ENCODE peak calls at places on chromosomes 4 and X, in six cellular contexts. I, X, G, R, U and M are unnamed samples.

GRCh38 chr4:54731552-54731951 is 73.8 kb downstream of the KIT start:
- DNase-seq in I (no peak), X (no peak), G (no peak), R (no peak), U (no peak), M (no peak)

GRCh38 chr4:10079951-10080873 is 36.4 kb downstream of the WDR1 start:
- DNase-seq in I (no peak), X (no peak), G (no peak), R (no peak), U (no peak), M (no peak)

GRCh38 chr4:68373513-68373912 is 23.6 kb upstream of the YTHDC1 start:
- DNase-seq in I (peak), X (no peak), G (peak), R (peak), U (peak), M (peak)

GRCh38 chr4:54877006-54877405 is 219.2 kb downstream of the KIT start:
- DNase-seq in I (peak), X (peak), G (no peak), R (no peak), U (no peak), M (no peak)

GRCh38 chr4:118957683-118958082 is 69.0 kb downstream of the SYNPO2 start:
- DNase-seq in I (no peak), X (no peak), G (no peak), R (no peak), U (no peak), M (no peak)

GRCh38 chrX:16754019-16754418 is 32.2 kb upstream of the TXLNG start:
- DNase-seq in I (no peak), X (no peak), G (no peak), R (no peak), U (no peak), M (no peak)

GRCh38 chrX:50680990-50681389 is 133.0 kb downstream of the SHROOM4 start:
- DNase-seq in I (no peak), X (no peak), G (no peak), R (no peak), U (peak), M (no peak)

GRCh38 chr4:134747108-134747805 is 545.7 kb upstream of the PABPC4L start:
- DNase-seq in I (no peak), X (peak), G (no peak), R (no peak), U (no peak), M (no peak)

GRCh38 chrX:110168585-110168984 is 149.3 kb downstream of the AMMECR1 start:
- DNase-seq in I (peak), X (no peak), G (no peak), R (no peak), U (no peak), M (no peak)

GRCh38 chr4:150056569-150056968 is 21.7 kb upstream of the DCLK2 start:
- DNase-seq in I (peak), X (peak), G (no peak), R (no peak), U (no peak), M (no peak)

GRCh38 chrX:152155766-152156310 is 17.5 kb upstream of the MAGEA10 start:
- DNase-seq in I (no peak), X (no peak), G (no peak), R (no peak), U (no peak), M (no peak)

GRCh38 chr4:15469402-15470148 is at the start of gene CC2D2A:
- DNase-seq in I (peak), X (peak), G (peak), R (no peak), U (no peak), M (peak)

GRCh38 chr4:152640058-152640921 is 39.5 kb downstream of the TMEM154 start:
- DNase-seq in I (peak), X (peak), G (no peak), R (no peak), U (no peak), M (no peak)

GRCh38 chrX:40152706-40153334 is 55.1 kb upstream of the BCOR start:
- DNase-seq in I (no peak), X (peak), G (peak), R (no peak), U (no peak), M (no peak)

GRCh38 chr4:137509855-137510282 is 22.4 kb downstream of the PCDH18 start:
- DNase-seq in I (no peak), X (no peak), G (no peak), R (no peak), U (no peak), M (no peak)
- H2BK120ac ChIP-seq in I (peak), X (no peak), G (no peak), R (no peak), U (no peak), M (no peak)

GRCh38 chrX:38660395-38661179 is 99.2 kb downstream of the TSPAN7 start:
- DNase-seq in I (no peak), X (no peak), G (no peak), R (no peak), U (no peak), M (no peak)

GRCh38 chrX:38661561-38661960 is 100.2 kb downstream of the TSPAN7 start:
- DNase-seq in I (no peak), X (no peak), G (no peak), R (no peak), U (no peak), M (no peak)

GRCh38 chrX:38656350-38656915 is 95.1 kb downstream of the TSPAN7 start:
- DNase-seq in I (no peak), X (no peak), G (no peak), R (no peak), U (no peak), M (no peak)

GRCh38 chrX:38654302-38654701 is 93.0 kb downstream of the TSPAN7 start:
- DNase-seq in I (peak), X (peak), G (no peak), R (no peak), U (no peak), M (no peak)

GRCh38 chrX:38657562-38657961 is 96.2 kb downstream of the TSPAN7 start:
- DNase-seq in I (no peak), X (no peak), G (no peak), R (no peak), U (no peak), M (no peak)
- H3K14ac ChIP-seq in I (no peak), X (no peak), G (no peak), R (no peak), U (no peak), M (no peak)

DNA sequence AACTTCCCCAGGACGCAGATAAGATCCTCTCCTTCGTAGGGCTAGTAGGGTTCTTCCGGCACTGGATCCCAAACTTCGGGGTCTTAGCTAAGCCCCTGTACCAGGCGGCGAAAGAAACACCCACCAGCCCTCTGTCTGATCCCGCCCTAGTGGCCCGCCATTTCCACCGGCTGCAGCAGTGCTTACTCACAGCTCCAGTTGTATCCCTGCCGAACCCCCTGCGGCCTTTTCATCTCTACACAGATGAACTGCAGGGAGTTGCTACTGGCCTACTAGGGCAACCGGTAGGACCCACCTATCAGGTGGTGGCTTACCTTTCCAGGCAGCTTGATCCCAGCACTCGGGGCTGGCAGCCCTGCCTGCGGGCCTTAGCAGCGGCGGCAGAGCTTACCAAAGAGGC is 961.2 kb downstream of the RPA4 start:
- DNase-seq in I (no peak), X (no peak), G (no peak), R (no peak), U (no peak), M (no peak)
- H2BK5ac ChIP-seq in I (no peak), X (no peak), G (no peak), R (no peak), U (no peak), M (no peak)

GRCh38 chrX:6015423-6015822 is 213.2 kb downstream of the NLGN4X start:
- DNase-seq in I (no peak), X (no peak), G (no peak), R (no peak), U (no peak), M (no peak)
- H2BK120ac ChIP-seq in I (no peak), X (no peak), G (no peak), R (no peak), U (no peak), M (no peak)

DNA sequence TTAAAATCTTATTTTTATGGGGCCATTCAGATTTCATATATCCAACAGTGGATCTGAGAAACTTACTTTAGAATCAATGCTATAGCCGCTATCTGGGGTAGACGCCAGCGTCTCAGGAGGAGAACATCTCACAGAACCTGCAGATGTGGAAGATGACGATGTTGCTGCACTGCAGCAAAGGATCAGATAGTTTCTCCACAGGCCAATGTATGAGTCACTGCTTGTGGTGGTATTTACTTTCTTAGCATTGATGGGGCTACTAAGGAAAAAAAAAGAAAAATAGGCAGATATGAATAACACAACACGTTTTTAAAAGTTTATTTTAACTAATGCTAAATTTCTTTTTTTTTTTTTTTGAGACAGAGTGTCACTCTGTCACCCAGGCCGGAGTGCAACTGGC is 85.9 kb downstream of the ZAR1 start:
- DNase-seq in I (peak), X (peak), G (no peak), R (no peak), U (no peak), M (no peak)
- H3K14ac ChIP-seq in I (no peak), X (no peak), G (no peak), R (no peak), U (no peak), M (no peak)

DNA sequence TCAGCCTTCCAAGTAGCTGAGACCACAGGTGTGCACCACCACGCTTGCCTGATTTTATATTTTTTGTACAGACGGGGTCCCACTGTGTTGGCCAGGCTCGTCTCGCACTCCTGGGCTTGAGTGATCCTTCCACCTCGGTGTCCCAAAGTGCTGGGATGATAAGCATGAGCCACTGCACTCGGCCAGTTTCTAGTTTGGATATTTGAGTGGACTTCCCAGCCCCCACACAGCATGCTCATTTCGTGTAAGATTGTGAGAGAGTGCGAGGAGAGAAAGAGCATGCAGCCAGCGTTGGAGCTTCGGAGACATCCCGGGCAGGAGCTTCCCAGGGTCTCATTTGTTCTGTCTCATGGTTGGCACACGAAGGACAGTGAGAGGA is 31.8 kb downstream of the ARSD start:
- DNase-seq in I (no peak), X (peak), G (no peak), R (no peak), U (no peak), M (no peak)
- H2BK5ac ChIP-seq in I (no peak), X (no peak), G (no peak), R (peak), U (no peak), M (no peak)